ENCODE peak calls at places on chromosome 13, in eight cellular contexts. H is nucleus accumbens; D is SK-N-SH; M is HuH-7.5; N is progenitor cell of endocrine pancreas; C is stimulated activated CD8-positive, alpha-beta memory T cell treated with anti-CD3 and anti-CD28 coated beads, Interleukin-2, amount 100 ng/mL, for 1 hour; E is GM19239; S is H4. L is an unnamed sample.

GRCh38 chr13:18628428-18628827 is 553.2 kb downstream of the TUBA3C start:
- DNase-seq in H (no peak), D (peak), M (no peak), N (no peak), C (no peak), E (no peak), S (no peak), L (no peak)

GRCh38 chr13:101730420-101731000 is 278.0 kb downstream of the ITGBL1 start:
- DNase-seq in H (no peak), D (no peak), M (no peak), N (no peak), C (no peak), E (no peak), S (peak), L (no peak)

GRCh38 chr13:48594080-48594815 is 59.5 kb upstream of the CYSLTR2 start:
- DNase-seq in H (no peak), D (no peak), M (no peak), N (no peak), C (no peak), E (no peak), S (no peak), L (no peak)

GRCh38 chr13:72963762-72964161 is 95.0 kb upstream of the KLF5 start:
- DNase-seq in H (no peak), D (no peak), M (no peak), N (no peak), C (no peak), E (no peak), S (no peak), L (no peak)

GRCh38 chr13:108609353-108609752 is 20.1 kb upstream of the MYO16 start:
- DNase-seq in H (no peak), D (peak), M (no peak), N (no peak), C (no peak), E (no peak), S (peak), L (no peak)

GRCh38 chr13:49996951-49997895 is at the start of gene TRIM13:
- DNase-seq in H (peak), D (peak), M (peak), N (peak), C (peak), E (peak), S (peak), L (peak)

GRCh38 chr13:63024458-63024857 is 1608.8 kb upstream of the PCDH20 start:
- DNase-seq in H (no peak), D (peak), M (no peak), N (no peak), C (no peak), E (no peak), S (no peak), L (no peak)

GRCh38 chr13:102536695-102537485 is 59.9 kb upstream of the TPP2 start:
- DNase-seq in H (no peak), D (no peak), M (no peak), N (no peak), C (no peak), E (no peak), S (no peak), L (no peak)

GRCh38 chr13:112073245-112074138 is 6.5 kb downstream of the SOX1 start:
- DNase-seq in H (no peak), D (no peak), M (no peak), N (no peak), C (no peak), E (no peak), S (no peak), L (peak)

GRCh38 chr13:49499889-49500660 is 4.3 kb downstream of the PHF11 start:
- DNase-seq in H (no peak), D (no peak), M (no peak), N (no peak), C (no peak), E (no peak), S (peak), L (no peak)

GRCh38 chr13:107170270-107170931 is 602.5 kb upstream of the ARGLU1 start:
- DNase-seq in H (no peak), D (peak), M (no peak), N (no peak), C (no peak), E (no peak), S (no peak), L (no peak)

GRCh38 chr13:43185206-43185605 is 161.8 kb downstream of the DNAJC15 start:
- DNase-seq in H (no peak), D (no peak), M (no peak), N (no peak), C (no peak), E (no peak), S (no peak), L (no peak)